ENCODE peak calls at places on chromosome 7, in seven cellular contexts. One of them, this sample, is unnamed.
A peak's percentile ranks its signal among the peaks of the same experiment; 100 is the strongest.

GRCh38 chr7:90952649-90952991 is 311.6 kb upstream of the FZD1 start:
- DNase-seq in right lobe of liver: no peak
- DNase-seq in lung: no peak
- DNase-seq in ovary: no peak
- DNase-seq in heart right ventricle: no peak
- DNase-seq in psoas muscle: no peak
- DNase-seq in tibial nerve: no peak
- DNase-seq in this sample: no peak

GRCh38 chr7:114949227-114949626 is 27.3 kb downstream of the MDFIC start:
- DNase-seq in lung: no peak
- DNase-seq in tibial nerve: no peak
- DNase-seq in heart right ventricle: no peak
- DNase-seq in ovary: no peak
- DNase-seq in psoas muscle: no peak
- DNase-seq in right lobe of liver: no peak
- DNase-seq in this sample: no peak

GRCh38 chr7:117834983-117835664 is 38.1 kb downstream of the CTTNBP2 start:
- DNase-seq in tibial nerve: no peak
- DNase-seq in heart right ventricle: no peak
- DNase-seq in psoas muscle: no peak
- DNase-seq in right lobe of liver: no peak
- DNase-seq in lung: no peak
- DNase-seq in ovary: no peak
- DNase-seq in this sample: no peak

GRCh38 chr7:20063645-20064044 is 153.5 kb downstream of the MACC1 start:
- DNase-seq in right lobe of liver: no peak
- DNase-seq in lung: no peak
- DNase-seq in psoas muscle: no peak
- DNase-seq in ovary: no peak
- DNase-seq in tibial nerve: no peak
- DNase-seq in heart right ventricle: no peak
- DNase-seq in this sample: no peak

GRCh38 chr7:101942603-101943210 is 125.3 kb downstream of the CUX1 start:
- DNase-seq in tibial nerve: no peak
- DNase-seq in psoas muscle: no peak
- DNase-seq in lung: no peak
- DNase-seq in right lobe of liver: peak; percentile 35
- DNase-seq in ovary: no peak
- DNase-seq in heart right ventricle: no peak
- DNase-seq in this sample: no peak

GRCh38 chr7:50156163-50156562 is 63.1 kb upstream of the ZPBP start:
- DNase-seq in right lobe of liver: no peak
- DNase-seq in lung: no peak
- DNase-seq in psoas muscle: no peak
- DNase-seq in tibial nerve: no peak
- DNase-seq in ovary: no peak
- DNase-seq in heart right ventricle: no peak
- DNase-seq in this sample: no peak

GRCh38 chr7:36188266-36188665 is 35.2 kb downstream of the EEPD1 start:
- DNase-seq in psoas muscle: no peak
- DNase-seq in right lobe of liver: peak; percentile 69
- DNase-seq in tibial nerve: no peak
- DNase-seq in heart right ventricle: no peak
- DNase-seq in lung: no peak
- DNase-seq in ovary: no peak
- DNase-seq in this sample: no peak

GRCh38 chr7:105307163-105307672 is 81.5 kb downstream of the SRPK2 start:
- DNase-seq in right lobe of liver: no peak
- DNase-seq in heart right ventricle: no peak
- DNase-seq in psoas muscle: no peak
- DNase-seq in lung: no peak
- DNase-seq in ovary: no peak
- DNase-seq in tibial nerve: no peak
- DNase-seq in this sample: no peak

GRCh38 chr7:42082144-42082543 is 154.9 kb downstream of the GLI3 start:
- DNase-seq in lung: no peak
- DNase-seq in tibial nerve: no peak
- DNase-seq in ovary: no peak
- DNase-seq in right lobe of liver: no peak
- DNase-seq in heart right ventricle: no peak
- DNase-seq in psoas muscle: no peak
- DNase-seq in this sample: no peak

GRCh38 chr7:83852136-83852535 is 203.2 kb upstream of the SEMA3E start:
- DNase-seq in right lobe of liver: no peak
- DNase-seq in tibial nerve: no peak
- DNase-seq in lung: no peak
- DNase-seq in psoas muscle: no peak
- DNase-seq in heart right ventricle: no peak
- DNase-seq in ovary: no peak
- DNase-seq in this sample: no peak

GRCh38 chr7:47394751-47395252 is 187.1 kb downstream of the TNS3 start:
- DNase-seq in tibial nerve: no peak
- DNase-seq in heart right ventricle: no peak
- DNase-seq in lung: no peak
- DNase-seq in ovary: no peak
- DNase-seq in right lobe of liver: no peak
- DNase-seq in psoas muscle: peak; percentile 33
- DNase-seq in this sample: no peak

GRCh38 chr7:26013551-26014083 is 138.4 kb upstream of the NFE2L3 start:
- DNase-seq in lung: no peak
- DNase-seq in ovary: no peak
- DNase-seq in tibial nerve: no peak
- DNase-seq in right lobe of liver: no peak
- DNase-seq in psoas muscle: no peak
- DNase-seq in heart right ventricle: no peak
- DNase-seq in this sample: no peak

DNA sequence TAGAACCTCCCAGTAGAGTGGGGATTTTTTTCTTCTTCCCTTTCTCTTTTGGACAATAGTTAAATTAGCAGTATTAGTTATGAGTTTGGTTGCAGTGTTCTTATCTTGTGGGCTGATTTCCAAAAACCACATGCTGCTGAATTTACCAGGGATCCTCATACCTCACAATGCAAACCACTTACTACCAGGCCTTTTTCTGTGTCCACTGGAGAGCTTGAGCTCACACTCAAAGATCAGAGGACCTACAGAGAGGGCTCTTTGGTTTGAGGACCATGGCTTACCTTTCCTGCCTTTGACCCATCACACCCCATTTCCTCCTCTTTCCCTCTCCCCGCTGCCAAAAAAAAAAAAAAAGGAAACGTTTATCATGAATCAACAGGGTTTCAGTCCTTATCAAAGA is 5.4 kb downstream of the OPN1SW start:
- DNase-seq in psoas muscle: no peak
- DNase-seq in ovary: no peak
- DNase-seq in right lobe of liver: no peak
- DNase-seq in lung: no peak
- DNase-seq in tibial nerve: no peak
- DNase-seq in heart right ventricle: no peak
- DNase-seq in this sample: no peak
- H3K36me3 ChIP-seq in psoas muscle: peaks cover 66% of the 10 kb centered on the region
- H3K36me3 ChIP-seq in ovary: no peaks in the 10 kb centered on the region
- H3K36me3 ChIP-seq in right lobe of liver: peaks cover 49% of the 10 kb centered on the region
- H3K36me3 ChIP-seq in lung: peaks cover 28% of the 10 kb centered on the region
- H3K36me3 ChIP-seq in tibial nerve: peaks cover 5% of the 10 kb centered on the region
- H3K36me3 ChIP-seq in heart right ventricle: no peaks in the 10 kb centered on the region
- H3K36me3 ChIP-seq in this sample: peaks cover 39% of the 10 kb centered on the region

DNA sequence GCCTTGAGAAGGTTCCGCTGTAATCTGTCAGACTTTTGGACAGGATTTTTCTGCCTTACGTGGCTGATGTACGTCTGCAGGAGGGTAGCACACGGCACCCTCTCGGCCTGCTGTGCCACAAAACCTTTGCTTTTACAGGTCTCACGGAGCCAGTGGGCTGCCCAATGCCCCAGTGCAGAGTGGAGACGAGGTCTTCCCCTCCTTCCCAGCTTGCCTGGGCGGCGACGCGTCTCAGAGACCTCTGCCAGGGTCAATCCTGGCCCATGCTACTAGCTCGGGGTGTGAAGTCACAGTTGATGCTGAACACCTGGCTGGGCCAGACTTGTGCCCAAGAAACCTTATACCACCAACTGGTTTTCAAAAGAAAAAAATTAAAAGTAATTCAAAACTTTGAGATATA is 526.4 kb downstream of the DNAJB6 start:
- DNase-seq in lung: no peak
- DNase-seq in tibial nerve: no peak
- DNase-seq in ovary: no peak
- DNase-seq in right lobe of liver: no peak
- DNase-seq in heart right ventricle: no peak
- DNase-seq in psoas muscle: no peak
- DNase-seq in this sample: no peak
- TF ChIP-seq CTCF in lung: no peak
- TF ChIP-seq CTCF in tibial nerve: no peak
- TF ChIP-seq CTCF in ovary: no peak
- TF ChIP-seq CTCF in right lobe of liver: no peak
- TF ChIP-seq CTCF in heart right ventricle: no peak
- TF ChIP-seq CTCF in psoas muscle: no peak
- TF ChIP-seq CTCF in this sample: no peak

DNA sequence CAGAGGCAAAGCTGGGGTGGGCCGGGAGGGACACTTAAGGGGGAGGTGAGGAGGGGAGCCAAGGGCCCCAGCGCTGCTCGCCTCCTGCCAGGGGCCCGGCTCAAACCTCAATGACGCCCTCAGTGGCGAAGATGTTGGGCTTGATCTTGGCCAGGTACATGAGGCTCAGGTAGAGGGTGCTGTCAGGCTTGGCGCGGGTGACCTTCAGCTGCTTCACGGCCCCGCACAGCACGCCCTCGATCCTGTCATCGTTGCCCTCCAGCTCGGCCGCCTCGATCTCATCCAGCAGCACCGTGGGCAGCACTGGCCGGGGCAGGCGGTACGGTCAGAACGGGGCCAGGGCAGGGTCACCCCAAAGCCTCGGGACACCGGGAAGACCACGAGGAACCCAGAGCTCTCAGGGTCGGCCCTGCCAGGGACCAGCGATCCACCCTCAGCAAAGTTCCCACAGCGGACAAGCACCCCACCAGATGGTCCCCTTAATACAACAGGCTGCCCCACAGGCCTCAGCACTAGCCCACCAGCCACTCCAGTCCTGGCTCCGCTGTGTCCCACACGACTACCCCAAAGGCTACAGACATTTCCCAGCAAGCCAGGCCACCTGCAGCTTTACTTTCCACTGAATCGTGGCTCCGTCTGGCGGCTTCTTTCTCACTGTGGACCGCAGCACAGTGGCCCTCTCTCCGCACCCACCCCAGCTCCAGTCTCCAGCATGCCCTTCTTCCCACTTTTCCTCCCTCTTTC is 4.0 kb downstream of the INTS1 start:
- DNase-seq in psoas muscle: no peak
- DNase-seq in ovary: no peak
- DNase-seq in right lobe of liver: no peak
- DNase-seq in heart right ventricle: no peak
- DNase-seq in tibial nerve: no peak
- DNase-seq in lung: no peak
- DNase-seq in this sample: no peak
- H3K36me3 ChIP-seq in psoas muscle: peaks cover 78% of the 10 kb centered on the region
- H3K36me3 ChIP-seq in ovary: no peaks in the 10 kb centered on the region
- H3K36me3 ChIP-seq in right lobe of liver: peaks cover 44% of the 10 kb centered on the region
- H3K36me3 ChIP-seq in heart right ventricle: peaks cover 6% of the 10 kb centered on the region
- H3K36me3 ChIP-seq in tibial nerve: peaks cover 18% of the 10 kb centered on the region
- H3K36me3 ChIP-seq in lung: peaks cover 7% of the 10 kb centered on the region
- H3K36me3 ChIP-seq in this sample: peaks cover 59% of the 10 kb centered on the region

DNA sequence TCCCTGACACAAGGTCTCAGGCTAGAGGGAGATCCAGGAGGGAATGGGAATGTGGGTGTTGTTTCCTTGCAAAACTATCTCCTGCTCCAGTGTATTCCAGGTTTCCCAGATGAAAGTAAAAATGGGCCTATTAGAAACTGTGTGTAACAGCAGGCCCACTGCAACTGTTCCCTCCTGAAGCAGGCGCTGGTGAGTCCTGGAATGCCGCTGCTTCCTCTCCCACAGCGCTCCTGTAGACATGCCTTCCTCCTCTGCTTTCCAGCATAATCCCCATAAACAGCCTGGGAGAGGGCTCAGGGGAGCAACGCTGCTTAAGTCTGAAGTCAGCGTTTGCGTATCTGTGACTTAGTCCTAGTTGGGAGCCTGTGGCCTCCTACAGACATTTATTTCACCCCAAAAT is 551.1 kb upstream of the FOXK1 start:
- DNase-seq in heart right ventricle: no peak
- DNase-seq in psoas muscle: no peak
- DNase-seq in tibial nerve: no peak
- DNase-seq in ovary: no peak
- DNase-seq in lung: no peak
- DNase-seq in right lobe of liver: no peak
- DNase-seq in this sample: no peak
- TF ChIP-seq CTCF in heart right ventricle: no peak
- TF ChIP-seq CTCF in psoas muscle: no peak
- TF ChIP-seq CTCF in tibial nerve: no peak
- TF ChIP-seq CTCF in ovary: no peak
- TF ChIP-seq CTCF in lung: no peak
- TF ChIP-seq CTCF in right lobe of liver: no peak
- TF ChIP-seq CTCF in this sample: no peak

GRCh38 chr7:141567465-141567864 is 16.3 kb downstream of the AGK start:
- DNase-seq in tibial nerve: no peak
- DNase-seq in lung: no peak
- DNase-seq in psoas muscle: no peak
- DNase-seq in right lobe of liver: no peak
- DNase-seq in ovary: no peak
- DNase-seq in heart right ventricle: no peak
- DNase-seq in this sample: no peak
- H3K36me3 ChIP-seq in tibial nerve: no peaks in the 10 kb centered on the region
- H3K36me3 ChIP-seq in lung: peaks cover 9% of the 10 kb centered on the region
- H3K36me3 ChIP-seq in psoas muscle: peaks cover 25% of the 10 kb centered on the region
- H3K36me3 ChIP-seq in right lobe of liver: peaks cover 5% of the 10 kb centered on the region
- H3K36me3 ChIP-seq in ovary: no peaks in the 10 kb centered on the region
- H3K36me3 ChIP-seq in heart right ventricle: no peaks in the 10 kb centered on the region
- H3K36me3 ChIP-seq in this sample: peaks cover 34% of the 10 kb centered on the region